ENCODE peak calls at places on chromosomes 2 and 18, in five cellular contexts. One of them, this sample, is unnamed.
A peak's percentile ranks its signal among the peaks of the same experiment; 100 is the strongest.

GRCh38 chr2:42754021-42754775 is 9.7 kb downstream of the OXER1 start:
- DNase-seq in Peyer's patch: no peak
- DNase-seq in CD4-positive, CD25-positive, alpha-beta regulatory T cell: no peak
- DNase-seq in colonic mucosa: no peak
- DNase-seq in MCF 10A: no peak
- DNase-seq in this sample: no peak

GRCh38 chr2:174280596-174280995 is 32.3 kb upstream of the OLA1 start:
- DNase-seq in Peyer's patch: no peak
- DNase-seq in CD4-positive, CD25-positive, alpha-beta regulatory T cell: no peak
- DNase-seq in colonic mucosa: no peak
- DNase-seq in MCF 10A: no peak
- DNase-seq in this sample: no peak

GRCh38 chr2:157803914-157804313 is 72.2 kb downstream of the ACVR1 start:
- DNase-seq in Peyer's patch: no peak
- DNase-seq in CD4-positive, CD25-positive, alpha-beta regulatory T cell: no peak
- DNase-seq in colonic mucosa: no peak
- DNase-seq in MCF 10A: no peak
- DNase-seq in this sample: no peak

GRCh38 chr2:232539298-232540231 is at the start of gene CHRNG:
- DNase-seq in Peyer's patch: peak; percentile 49
- DNase-seq in CD4-positive, CD25-positive, alpha-beta regulatory T cell: no peak
- DNase-seq in colonic mucosa: no peak
- DNase-seq in MCF 10A: no peak
- DNase-seq in this sample: no peak

GRCh38 chr2:8541223-8541622 is 140.6 kb upstream of the ID2 start:
- DNase-seq in Peyer's patch: no peak
- DNase-seq in CD4-positive, CD25-positive, alpha-beta regulatory T cell: no peak
- DNase-seq in colonic mucosa: no peak
- DNase-seq in MCF 10A: no peak
- DNase-seq in this sample: no peak

GRCh38 chr2:218260742-218261423 is at the start of gene GPBAR1:
- DNase-seq in Peyer's patch: peak; percentile 60
- DNase-seq in CD4-positive, CD25-positive, alpha-beta regulatory T cell: no peak
- DNase-seq in colonic mucosa: no peak
- DNase-seq in MCF 10A: no peak
- DNase-seq in this sample: no peak

GRCh38 chr2:132632000-132632649 is 37.9 kb downstream of the LYPD1 start:
- DNase-seq in Peyer's patch: no peak
- DNase-seq in CD4-positive, CD25-positive, alpha-beta regulatory T cell: no peak
- DNase-seq in colonic mucosa: peak; percentile 59
- DNase-seq in MCF 10A: peak; percentile 46
- DNase-seq in this sample: peak; percentile 21

GRCh38 chr2:240300261-240300821 is 135.1 kb upstream of the GPC1 start:
- DNase-seq in Peyer's patch: peak; percentile 32
- DNase-seq in CD4-positive, CD25-positive, alpha-beta regulatory T cell: no peak
- DNase-seq in colonic mucosa: no peak
- DNase-seq in MCF 10A: no peak
- DNase-seq in this sample: no peak

GRCh38 chr2:219769044-219770030 is 141.9 kb downstream of the SLC4A3 start:
- DNase-seq in Peyer's patch: no peak
- DNase-seq in CD4-positive, CD25-positive, alpha-beta regulatory T cell: no peak
- DNase-seq in colonic mucosa: no peak
- DNase-seq in MCF 10A: no peak
- DNase-seq in this sample: peak; percentile 13

GRCh38 chr18:24078391-24078790 is 60.5 kb upstream of the CABYR start:
- DNase-seq in Peyer's patch: no peak
- DNase-seq in CD4-positive, CD25-positive, alpha-beta regulatory T cell: no peak
- DNase-seq in colonic mucosa: no peak
- DNase-seq in MCF 10A: no peak
- DNase-seq in this sample: no peak

This sample was measured in PC-3.